ENCODE peak calls at places on chromosomes 16 and 17, in nine cellular contexts. J is right lobe of liver, X is choroid plexus epithelial cell, Z is kidney, B is lower leg skin, U is spleen, Q is A673, L is glutamatergic neuron, V is IMR-90. M is an unnamed sample.

GRCh38 chr17:34171245-34171818 is 83.8 kb upstream of the CCL2 start:
- DNase-seq in X (peak; percentile 70), J (peak; percentile 58), B (peak; percentile 52), V (peak; percentile 53), Q (peak; percentile 44), Z (no peak), L (peak; percentile 74), U (no peak), M (no peak)

GRCh38 chr17:17538417-17539391 is 42.5 kb upstream of the RASD1 start:
- DNase-seq in B (no peak), J (peak; percentile 85), L (no peak), X (peak; percentile 10), Z (no peak), Q (no peak), V (peak; percentile 6), U (no peak), M (no peak)

GRCh38 chr17:42913981-42914617 is 13.5 kb downstream of the G6PC1 start:
- DNase-seq in V (no peak), L (no peak), Z (no peak), Q (no peak), U (no peak), X (no peak), J (no peak), B (no peak), M (no peak)

GRCh38 chr17:2809337-2809736 is 13.1 kb downstream of the RAP1GAP2 start:
- DNase-seq in B (no peak), Z (no peak), J (no peak), X (no peak), L (no peak), V (no peak), U (no peak), Q (no peak), M (no peak)

GRCh38 chr16:57945740-57946138 is 25.2 kb downstream of the CNGB1 start:
- DNase-seq in Q (no peak), J (no peak), V (no peak), B (no peak), X (peak; percentile 48), Z (no peak), U (no peak), L (no peak), M (no peak)

GRCh38 chr16:23134274-23134673 is 15.0 kb downstream of the USP31 start:
- DNase-seq in X (peak; percentile 67), Q (no peak), B (no peak), J (peak; percentile 81), V (no peak), L (no peak), Z (no peak), U (no peak), M (peak; percentile 70)

GRCh38 chr16:80968386-80969113 is 38.1 kb downstream of the CMC2 start:
- DNase-seq in J (no peak), B (no peak), V (peak; percentile 68), U (no peak), Z (peak; percentile 34), Q (no peak), L (no peak), X (peak; percentile 28), M (no peak)

GRCh38 chr17:61753696-61754095 is 109.6 kb downstream of the BRIP1 start:
- DNase-seq in J (no peak), X (no peak), Z (no peak), Q (no peak), L (no peak), U (no peak), B (no peak), V (no peak), M (no peak)

GRCh38 chr16:75289189-75289588 is 37.8 kb upstream of the BCAR1 start:
- DNase-seq in L (no peak), X (peak; percentile 50), Z (no peak), J (no peak), B (no peak), U (no peak), Q (no peak), V (peak; percentile 39), M (no peak)

GRCh38 chr17:36657763-36658490 is 56.5 kb downstream of the MRM1 start:
- DNase-seq in X (peak; percentile 15), V (no peak), Z (no peak), J (no peak), B (no peak), L (peak; percentile 53), Q (peak; percentile 3), U (no peak), M (no peak)

GRCh38 chr17:1755252-1755992 is 6.4 kb upstream of the SERPINF1 start:
- DNase-seq in Z (no peak), B (no peak), U (no peak), J (peak; percentile 78), V (no peak), L (no peak), Q (no peak), X (no peak), M (no peak)

GRCh38 chr16:58448890-58449289 is 51.1 kb upstream of the NDRG4 start:
- DNase-seq in Z (no peak), B (no peak), J (no peak), Q (no peak), V (no peak), L (no peak), X (no peak), U (no peak), M (no peak)

GRCh38 chr17:40993856-40994255 is at the start of gene KRTAP3-3:
- DNase-seq in V (no peak), Z (no peak), Q (no peak), U (no peak), J (no peak), X (no peak), L (peak; percentile 54), B (no peak), M (no peak)

GRCh38 chr16:71479420-71479819 is 9.7 kb downstream of the ZNF19 start:
- DNase-seq in Z (no peak), X (peak; percentile 71), Q (peak; percentile 47), B (no peak), L (no peak), J (no peak), V (peak; percentile 34), U (no peak), M (no peak)
- TF ChIP-seq CTCF in Z (peak; percentile 15), X (peak; percentile 82), Q (peak; percentile 70), B (no peak), L (peak; percentile 41), J (peak; percentile 33), V (peak; percentile 39), U (no peak), M (peak; percentile 20)

DNA sequence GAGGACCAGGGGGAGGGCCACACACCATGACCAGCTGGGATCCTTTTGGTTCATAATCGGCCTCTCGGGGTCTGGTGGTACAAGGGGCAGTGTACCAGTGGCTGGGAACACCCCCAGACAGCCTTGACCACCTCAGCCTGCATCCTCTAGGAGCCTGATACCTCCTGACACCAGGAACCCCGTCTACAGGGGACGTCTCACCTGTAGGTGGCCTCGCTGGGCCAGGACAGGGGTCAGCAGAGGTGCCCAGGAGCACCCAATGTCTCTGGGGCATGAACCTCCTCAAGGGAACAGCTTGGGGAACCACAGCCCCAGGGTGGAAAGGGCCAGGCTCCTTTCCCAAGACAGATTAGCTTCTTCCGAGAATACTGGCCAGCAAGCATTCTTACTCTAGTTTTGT is 2.5 kb upstream of the METRNL start:
- DNase-seq in J (no peak), X (no peak), Z (no peak), B (no peak), Q (no peak), U (no peak), V (no peak), L (no peak), M (no peak)
- TF ChIP-seq CTCF in J (no peak), X (peak; percentile 22), Z (peak; percentile 3), B (no peak), Q (no peak), U (no peak), V (no peak), L (no peak), M (no peak)

DNA sequence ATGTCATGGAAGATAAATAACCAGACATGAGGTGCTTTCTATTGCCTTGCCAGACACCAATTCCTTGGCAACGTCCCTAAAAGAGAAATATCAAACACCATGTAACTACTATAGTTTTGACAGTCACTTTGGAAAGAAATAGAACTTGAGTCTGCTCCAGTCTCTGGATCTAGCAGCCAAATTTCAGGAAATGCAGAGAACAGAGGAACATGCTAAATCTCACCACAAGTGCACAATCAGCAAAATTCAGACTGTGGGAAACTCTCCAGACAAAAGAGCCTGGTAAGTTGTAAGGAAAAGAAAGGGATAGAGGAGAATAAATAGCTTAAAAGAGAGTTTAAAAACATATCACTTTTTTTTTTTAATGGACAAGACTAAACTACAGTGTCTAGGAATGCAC is 28.4 kb upstream of the TANC2 start:
- DNase-seq in L (no peak), B (no peak), V (no peak), X (no peak), Q (no peak), Z (no peak), U (no peak), J (no peak), M (no peak)
- TF ChIP-seq CTCF in L (no peak), B (no peak), V (no peak), X (no peak), Q (no peak), Z (no peak), U (no peak), J (no peak), M (no peak)

DNA sequence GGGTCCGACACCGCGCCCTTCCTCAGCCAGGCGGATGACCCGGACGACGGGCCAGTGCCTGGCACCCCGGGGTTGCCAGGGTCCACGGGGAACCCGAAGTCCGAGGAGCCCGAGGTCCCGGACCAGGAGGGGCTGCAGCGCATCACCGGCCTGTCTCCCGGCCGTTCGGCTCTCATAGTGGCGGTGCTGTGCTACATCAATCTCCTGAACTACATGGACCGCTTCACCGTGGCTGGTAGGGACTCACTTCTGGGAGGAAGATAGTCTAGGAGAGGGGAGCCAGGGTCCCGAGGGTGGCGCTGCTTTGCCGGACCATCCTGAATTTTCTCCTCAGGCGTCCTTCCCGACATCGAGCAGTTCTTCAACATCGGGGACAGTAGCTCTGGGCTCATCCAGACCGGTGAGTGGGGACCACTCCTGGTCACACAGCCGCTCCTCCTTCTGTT is 603 bp downstream of the SPNS1 start:
- DNase-seq in V (no peak), X (peak; percentile 12), U (no peak), L (no peak), J (no peak), Q (no peak), Z (no peak), B (no peak), M (no peak)
- TF ChIP-seq CTCF in V (no peak), X (no peak), U (no peak), L (no peak), J (no peak), Q (no peak), Z (no peak), B (no peak), M (no peak)